ENCODE peak calls at places on chromosomes 12 and 14, in four cellular contexts. Y, K, C and R are unnamed samples.

GRCh38 chr14:105187935-105188524 is 6.9 kb upstream of the NUDT14 start:
- DNase-seq in K (no peak), Y (no peak), C (no peak), R (no peak)

GRCh38 chr12:128784030-128784770 is 39.6 kb downstream of the SLC15A4 start:
- DNase-seq in Y (peak), K (no peak), C (no peak), R (peak)

GRCh38 chr12:52614381-52615207 is 3.8 kb downstream of the KRT73 start:
- DNase-seq in C (no peak), Y (no peak), K (no peak), R (no peak)

GRCh38 chr14:64782196-64782595 is 78.0 kb downstream of the PLEKHG3 start:
- DNase-seq in K (no peak), C (no peak), Y (no peak), R (no peak)

GRCh38 chr14:24058260-24058950 is 6.6 kb downstream of the CARMIL3 start:
- DNase-seq in K (peak), Y (peak), C (peak), R (peak)

GRCh38 chr14:50069325-50069724 is 47.0 kb downstream of the VCPKMT start:
- DNase-seq in Y (no peak), K (no peak), C (no peak), R (no peak)

GRCh38 chr12:27193854-27194544 is 50.1 kb upstream of the STK38L start:
- DNase-seq in K (peak), Y (peak), C (no peak), R (peak)

GRCh38 chr14:64671591-64671990 is 32.6 kb upstream of the PLEKHG3 start:
- DNase-seq in C (peak), Y (peak), K (no peak), R (peak)

GRCh38 chr14:69208665-69209064 is 17.4 kb downstream of the EXD2 start:
- DNase-seq in Y (no peak), K (no peak), C (no peak), R (no peak)

GRCh38 chr12:44015333-44015941 is 179.6 kb downstream of the TMEM117 start:
- DNase-seq in K (peak), Y (peak), C (peak), R (peak)

GRCh38 chr14:101001311-101002069 is 98.0 kb upstream of the RTL1 start:
- DNase-seq in C (peak), Y (peak), K (no peak), R (peak)

GRCh38 chr12:19710811-19711793 is 271.8 kb downstream of the AEBP2 start:
- DNase-seq in K (peak), C (no peak), Y (peak), R (peak)

GRCh38 chr12:131357152-131357747 is 353.6 kb upstream of the SFSWAP start:
- DNase-seq in Y (no peak), K (no peak), C (no peak), R (no peak)

GRCh38 chr12:112386726-112387125 is 4.5 kb upstream of the HECTD4 start:
- DNase-seq in Y (peak), C (no peak), K (peak), R (peak)

GRCh38 chr14:58068306-58068705 is 83.7 kb downstream of the ARMH4 start:
- DNase-seq in Y (no peak), K (no peak), C (no peak), R (no peak)

GRCh38 chr12:3278681-3279414 is 201.7 kb downstream of the TSPAN9 start:
- DNase-seq in K (no peak), Y (peak), C (peak), R (no peak)

GRCh38 chr14:54711812-54712211 is 144.9 kb downstream of the SAMD4A start:
- DNase-seq in C (no peak), Y (no peak), K (no peak), R (no peak)

GRCh38 chr12:56081393-56082347 is 1.7 kb downstream of the ERBB3 start:
- DNase-seq in K (no peak), C (no peak), Y (no peak), R (no peak)

GRCh38 chr12:3490848-3491382 is at the start of gene PRMT8:
- DNase-seq in C (peak), Y (no peak), K (no peak), R (no peak)